ENCODE peak calls at places on chromosomes 16 and 17, in nine cellular contexts. M, B, S, F, L, I, J, T and H are unnamed samples.

GRCh38 chr16:88888057-88888777 is 21.8 kb upstream of the PABPN1L start:
- DNase-seq in M (peak), B (no peak), S (no peak), F (no peak), L (no peak), I (no peak), J (no peak), T (no peak), H (no peak)

GRCh38 chr16:27340654-27341053 is 26.9 kb downstream of the IL4R start:
- DNase-seq in M (no peak), B (no peak), S (no peak), F (no peak), L (no peak), I (no peak), J (no peak), T (no peak), H (no peak)

GRCh38 chr17:81034168-81034777 is 678 bp upstream of the BAIAP2 start:
- DNase-seq in M (no peak), B (no peak), S (no peak), F (no peak), L (no peak), I (no peak), J (no peak), T (no peak), H (no peak)

GRCh38 chr16:12459401-12459791 is 344.3 kb downstream of the CPPED1 start:
- DNase-seq in M (no peak), B (no peak), S (no peak), F (peak), L (no peak), I (no peak), J (no peak), T (no peak), H (no peak)

GRCh38 chr17:9451919-9452318 is 123.7 kb downstream of the STX8 start:
- DNase-seq in M (no peak), B (no peak), S (no peak), F (no peak), L (no peak), I (no peak), J (no peak), T (no peak), H (no peak)

GRCh38 chr16:12700161-12700560 is 103.5 kb downstream of the CPPED1 start:
- DNase-seq in M (no peak), B (no peak), S (no peak), F (no peak), L (no peak), I (no peak), J (no peak), T (no peak), H (no peak)

GRCh38 chr16:88601313-88602036 is 31.3 kb downstream of the ZC3H18 start:
- DNase-seq in M (no peak), B (no peak), S (no peak), F (no peak), L (no peak), I (no peak), J (no peak), T (no peak), H (no peak)

GRCh38 chr17:34892864-34893263 is 68.4 kb downstream of the CCT6B start:
- DNase-seq in M (peak), B (no peak), S (peak), F (no peak), L (no peak), I (no peak), J (no peak), T (no peak), H (peak)

GRCh38 chr17:21129023-21129681 is 2.4 kb downstream of the DHRS7B start:
- DNase-seq in M (peak), B (peak), S (no peak), F (no peak), L (no peak), I (no peak), J (no peak), T (no peak), H (no peak)

GRCh38 chr17:51059781-51060180 is 60.9 kb downstream of the SPAG9 start:
- DNase-seq in M (no peak), B (peak), S (no peak), F (no peak), L (no peak), I (no peak), J (no peak), T (no peak), H (no peak)

GRCh38 chr17:31060814-31061550 is 33.8 kb upstream of the NF1 start:
- DNase-seq in M (no peak), B (no peak), S (no peak), F (no peak), L (no peak), I (no peak), J (no peak), T (no peak), H (no peak)